ENCODE peak calls at places on chromosome 4, in four cellular contexts. H is H4, I is brain microvascular endothelial cell, C is A673. Z is an unnamed sample.

GRCh38 chr4:17494258-17494657 is 17.6 kb downstream of the QDPR start:
- DNase-seq in H (peak; percentile 81), I (peak; percentile 87), C (peak; percentile 52), Z (no peak)

GRCh38 chr4:113682730-113683129 is 78.8 kb downstream of the CAMK2D start:
- DNase-seq in H (no peak), I (no peak), C (no peak), Z (no peak)

GRCh38 chr4:4477796-4478195 is 64.1 kb downstream of the STX18 start:
- DNase-seq in H (no peak), I (no peak), C (no peak), Z (no peak)

GRCh38 chr4:76311896-76312331 is 5.4 kb downstream of the STBD1 start:
- DNase-seq in H (no peak), I (no peak), C (no peak), Z (no peak)

GRCh38 chr4:153113061-153113837 is 91.0 kb upstream of the TRIM2 start:
- DNase-seq in H (peak; percentile 36), I (peak; percentile 36), C (no peak), Z (no peak)

GRCh38 chr4:3873446-3874415 is 107.5 kb downstream of the ADRA2C start:
- DNase-seq in H (no peak), I (no peak), C (no peak), Z (peak; percentile 34)

GRCh38 chr4:159498371-159499115 is 395.7 kb downstream of the RAPGEF2 start:
- DNase-seq in H (no peak), I (no peak), C (no peak), Z (no peak)

GRCh38 chr4:109873791-109874514 is 26.0 kb downstream of the LRIT3 start:
- DNase-seq in H (peak; percentile 14), I (no peak), C (no peak), Z (no peak)

GRCh38 chr4:83561381-83561780 is 25.5 kb downstream of the GPAT3 start:
- DNase-seq in H (peak; percentile 73), I (peak; percentile 12), C (no peak), Z (no peak)

GRCh38 chr4:182555997-182556418 is 312.8 kb downstream of the TENM3 start:
- DNase-seq in H (peak; percentile 66), I (peak; percentile 70), C (peak; percentile 81), Z (no peak)

GRCh38 chr4:69054578-69055200 is 41.6 kb upstream of the UGT2B7 start:
- DNase-seq in H (peak; percentile 78), I (peak; percentile 85), C (peak; percentile 26), Z (no peak)

GRCh38 chr4:148126825-148127224 is 315.4 kb downstream of the NR3C2 start:
- DNase-seq in H (no peak), I (no peak), C (no peak), Z (no peak)

GRCh38 chr4:169017971-169018370 is 7.9 kb upstream of the CBR4 start:
- DNase-seq in H (no peak), I (no peak), C (peak; percentile 59), Z (no peak)

GRCh38 chr4:187608001-187608421 is 387.6 kb upstream of the ZFP42 start:
- DNase-seq in H (peak; percentile 36), I (peak; percentile 49), C (no peak), Z (no peak)

GRCh38 chr4:128163177-128164117 is 102.3 kb downstream of the LARP1B start:
- DNase-seq in H (peak; percentile 87), I (no peak), C (peak; percentile 23), Z (no peak)

GRCh38 chr4:31645211-31645610 is 925.0 kb downstream of the PCDH7 start:
- DNase-seq in H (no peak), I (no peak), C (no peak), Z (no peak)

GRCh38 chr4:163269874-163270273 is 62.5 kb downstream of the NPY1R start:
- DNase-seq in H (no peak), I (no peak), C (no peak), Z (no peak)

GRCh38 chr4:128951316-128951715 is 141.8 kb downstream of the JADE1 start:
- DNase-seq in H (no peak), I (no peak), C (peak; percentile 48), Z (no peak)

GRCh38 chr4:54382623-54383022 is 153.5 kb downstream of the PDGFRA start:
- DNase-seq in H (no peak), I (no peak), C (no peak), Z (no peak)

GRCh38 chr4:150381671-150382427 is 200.1 kb upstream of the MAB21L2 start:
- DNase-seq in H (no peak), I (peak; percentile 46), C (no peak), Z (no peak)

GRCh38 chr4:170025523-170026252 is 507 bp downstream of the MFAP3L start:
- DNase-seq in H (no peak), I (no peak), C (peak; percentile 18), Z (no peak)

GRCh38 chr4:95510145-95510544 is 38.6 kb downstream of the UNC5C start:
- DNase-seq in H (peak; percentile 14), I (peak; percentile 32), C (peak; percentile 17), Z (no peak)